ENCODE peak calls at places on chromosome 22, in five cellular contexts. One of them, this sample, is unnamed.

GRCh38 chr22:22103078-22103593 is 120.5 kb upstream of the TOP3B start:
- DNase-seq in HT1080: peak
- DNase-seq in RWPE1: no peak
- DNase-seq in CD4-positive, alpha-beta T cell: no peak
- DNase-seq in activated T-helper 1 cell treated with anti-CD3 and anti-CD28 coated beads, Interleukin-12 subunit alpha, Interleukin-12 subunit beta, Interleukin-2, Interleukin-4 antibody, amounts not matched to agents 30 ng/mL and 10 ng/mL and 1 ng/mL, durations not matched to agents 14 hours and 24 hours and 36 hours: no peak
- DNase-seq in this sample: no peak

GRCh38 chr22:42324566-42324965 is 54.1 kb upstream of the TCF20 start:
- DNase-seq in RWPE1: no peak
- DNase-seq in CD4-positive, alpha-beta T cell: no peak
- DNase-seq in HT1080: no peak
- DNase-seq in activated T-helper 1 cell treated with anti-CD3 and anti-CD28 coated beads, Interleukin-12 subunit alpha, Interleukin-12 subunit beta, Interleukin-2, Interleukin-4 antibody, amounts not matched to agents 30 ng/mL and 10 ng/mL and 1 ng/mL, durations not matched to agents 14 hours and 24 hours and 36 hours: no peak
- DNase-seq in this sample: no peak

GRCh38 chr22:19853879-19854777 is 546 bp downstream of the GNB1L start:
- DNase-seq in HT1080: peak
- DNase-seq in activated T-helper 1 cell treated with anti-CD3 and anti-CD28 coated beads, Interleukin-12 subunit alpha, Interleukin-12 subunit beta, Interleukin-2, Interleukin-4 antibody, amounts not matched to agents 30 ng/mL and 10 ng/mL and 1 ng/mL, durations not matched to agents 14 hours and 24 hours and 36 hours: no peak
- DNase-seq in CD4-positive, alpha-beta T cell: peak
- DNase-seq in RWPE1: no peak
- DNase-seq in this sample: no peak

GRCh38 chr22:35172452-35172851 is 84.8 kb upstream of the HMGXB4 start:
- DNase-seq in HT1080: no peak
- DNase-seq in activated T-helper 1 cell treated with anti-CD3 and anti-CD28 coated beads, Interleukin-12 subunit alpha, Interleukin-12 subunit beta, Interleukin-2, Interleukin-4 antibody, amounts not matched to agents 30 ng/mL and 10 ng/mL and 1 ng/mL, durations not matched to agents 14 hours and 24 hours and 36 hours: no peak
- DNase-seq in RWPE1: no peak
- DNase-seq in CD4-positive, alpha-beta T cell: no peak
- DNase-seq in this sample: no peak

GRCh38 chr22:35205141-35205775 is 52.0 kb upstream of the HMGXB4 start:
- DNase-seq in CD4-positive, alpha-beta T cell: no peak
- DNase-seq in activated T-helper 1 cell treated with anti-CD3 and anti-CD28 coated beads, Interleukin-12 subunit alpha, Interleukin-12 subunit beta, Interleukin-2, Interleukin-4 antibody, amounts not matched to agents 30 ng/mL and 10 ng/mL and 1 ng/mL, durations not matched to agents 14 hours and 24 hours and 36 hours: no peak
- DNase-seq in HT1080: no peak
- DNase-seq in RWPE1: no peak
- DNase-seq in this sample: no peak

GRCh38 chr22:37726240-37726887 is 29.5 kb downstream of the TRIOBP start:
- DNase-seq in HT1080: no peak
- DNase-seq in RWPE1: no peak
- DNase-seq in CD4-positive, alpha-beta T cell: no peak
- DNase-seq in activated T-helper 1 cell treated with anti-CD3 and anti-CD28 coated beads, Interleukin-12 subunit alpha, Interleukin-12 subunit beta, Interleukin-2, Interleukin-4 antibody, amounts not matched to agents 30 ng/mL and 10 ng/mL and 1 ng/mL, durations not matched to agents 14 hours and 24 hours and 36 hours: no peak
- DNase-seq in this sample: no peak

GRCh38 chr22:24134090-24134846 is 47.0 kb upstream of the SUSD2 start:
- DNase-seq in RWPE1: no peak
- DNase-seq in activated T-helper 1 cell treated with anti-CD3 and anti-CD28 coated beads, Interleukin-12 subunit alpha, Interleukin-12 subunit beta, Interleukin-2, Interleukin-4 antibody, amounts not matched to agents 30 ng/mL and 10 ng/mL and 1 ng/mL, durations not matched to agents 14 hours and 24 hours and 36 hours: no peak
- DNase-seq in CD4-positive, alpha-beta T cell: peak
- DNase-seq in HT1080: no peak
- DNase-seq in this sample: no peak

GRCh38 chr22:35489225-35489624 is 51.4 kb upstream of the RASD2 start:
- DNase-seq in HT1080: no peak
- DNase-seq in RWPE1: peak
- DNase-seq in activated T-helper 1 cell treated with anti-CD3 and anti-CD28 coated beads, Interleukin-12 subunit alpha, Interleukin-12 subunit beta, Interleukin-2, Interleukin-4 antibody, amounts not matched to agents 30 ng/mL and 10 ng/mL and 1 ng/mL, durations not matched to agents 14 hours and 24 hours and 36 hours: no peak
- DNase-seq in CD4-positive, alpha-beta T cell: no peak
- DNase-seq in this sample: no peak

GRCh38 chr22:41394012-41394356 is 12.2 kb downstream of the TEF start:
- DNase-seq in CD4-positive, alpha-beta T cell: no peak
- DNase-seq in activated T-helper 1 cell treated with anti-CD3 and anti-CD28 coated beads, Interleukin-12 subunit alpha, Interleukin-12 subunit beta, Interleukin-2, Interleukin-4 antibody, amounts not matched to agents 30 ng/mL and 10 ng/mL and 1 ng/mL, durations not matched to agents 14 hours and 24 hours and 36 hours: no peak
- DNase-seq in HT1080: no peak
- DNase-seq in RWPE1: no peak
- DNase-seq in this sample: no peak

GRCh38 chr22:35037089-35037488 is 28.9 kb upstream of the ISX start:
- DNase-seq in CD4-positive, alpha-beta T cell: no peak
- DNase-seq in HT1080: peak
- DNase-seq in activated T-helper 1 cell treated with anti-CD3 and anti-CD28 coated beads, Interleukin-12 subunit alpha, Interleukin-12 subunit beta, Interleukin-2, Interleukin-4 antibody, amounts not matched to agents 30 ng/mL and 10 ng/mL and 1 ng/mL, durations not matched to agents 14 hours and 24 hours and 36 hours: no peak
- DNase-seq in RWPE1: no peak
- DNase-seq in this sample: no peak

GRCh38 chr22:32237905-32238304 is 17.2 kb downstream of the SLC5A4 start:
- DNase-seq in RWPE1: no peak
- DNase-seq in CD4-positive, alpha-beta T cell: no peak
- DNase-seq in HT1080: no peak
- DNase-seq in activated T-helper 1 cell treated with anti-CD3 and anti-CD28 coated beads, Interleukin-12 subunit alpha, Interleukin-12 subunit beta, Interleukin-2, Interleukin-4 antibody, amounts not matched to agents 30 ng/mL and 10 ng/mL and 1 ng/mL, durations not matched to agents 14 hours and 24 hours and 36 hours: no peak
- DNase-seq in this sample: no peak

GRCh38 chr22:36562261-36562835 is 33.4 kb upstream of the EIF3D start:
- DNase-seq in activated T-helper 1 cell treated with anti-CD3 and anti-CD28 coated beads, Interleukin-12 subunit alpha, Interleukin-12 subunit beta, Interleukin-2, Interleukin-4 antibody, amounts not matched to agents 30 ng/mL and 10 ng/mL and 1 ng/mL, durations not matched to agents 14 hours and 24 hours and 36 hours: no peak
- DNase-seq in HT1080: peak
- DNase-seq in CD4-positive, alpha-beta T cell: no peak
- DNase-seq in RWPE1: peak
- DNase-seq in this sample: no peak

GRCh38 chr22:31148953-31149627 is 8.8 kb upstream of the PLA2G3 start:
- DNase-seq in CD4-positive, alpha-beta T cell: no peak
- DNase-seq in RWPE1: peak
- DNase-seq in HT1080: peak
- DNase-seq in activated T-helper 1 cell treated with anti-CD3 and anti-CD28 coated beads, Interleukin-12 subunit alpha, Interleukin-12 subunit beta, Interleukin-2, Interleukin-4 antibody, amounts not matched to agents 30 ng/mL and 10 ng/mL and 1 ng/mL, durations not matched to agents 14 hours and 24 hours and 36 hours: no peak
- DNase-seq in this sample: no peak

GRCh38 chr22:50271519-50271970 is 1.4 kb upstream of the MAPK11 start:
- DNase-seq in RWPE1: peak
- DNase-seq in HT1080: peak
- DNase-seq in activated T-helper 1 cell treated with anti-CD3 and anti-CD28 coated beads, Interleukin-12 subunit alpha, Interleukin-12 subunit beta, Interleukin-2, Interleukin-4 antibody, amounts not matched to agents 30 ng/mL and 10 ng/mL and 1 ng/mL, durations not matched to agents 14 hours and 24 hours and 36 hours: peak
- DNase-seq in CD4-positive, alpha-beta T cell: peak
- DNase-seq in this sample: no peak

GRCh38 chr22:29917052-29917902 is 34.3 kb downstream of the MTMR3 start:
- DNase-seq in CD4-positive, alpha-beta T cell: no peak
- DNase-seq in activated T-helper 1 cell treated with anti-CD3 and anti-CD28 coated beads, Interleukin-12 subunit alpha, Interleukin-12 subunit beta, Interleukin-2, Interleukin-4 antibody, amounts not matched to agents 30 ng/mL and 10 ng/mL and 1 ng/mL, durations not matched to agents 14 hours and 24 hours and 36 hours: no peak
- DNase-seq in HT1080: no peak
- DNase-seq in RWPE1: no peak
- DNase-seq in this sample: no peak

GRCh38 chr22:47166446-47167016 is 404.1 kb downstream of the TBC1D22A start:
- DNase-seq in activated T-helper 1 cell treated with anti-CD3 and anti-CD28 coated beads, Interleukin-12 subunit alpha, Interleukin-12 subunit beta, Interleukin-2, Interleukin-4 antibody, amounts not matched to agents 30 ng/mL and 10 ng/mL and 1 ng/mL, durations not matched to agents 14 hours and 24 hours and 36 hours: no peak
- DNase-seq in CD4-positive, alpha-beta T cell: no peak
- DNase-seq in HT1080: no peak
- DNase-seq in RWPE1: no peak
- DNase-seq in this sample: no peak

This sample was measured in KG1.